ENCODE peak calls at places on chromosomes 5 and 9, in five cellular contexts. E is GM20000, N is tibial artery, Y is fibroblast of mammary gland, M is fibroblast of the aortic adventitia. C is an unnamed sample.
A peak's percentile ranks its signal among the peaks of the same experiment; 100 is the strongest.

GRCh38 chr5:141681695-141682641 is at the start of gene ARAP3:
- DNase-seq in E (peak; percentile 42), N (peak; percentile 93), Y (peak; percentile 85), M (peak; percentile 80), C (peak; percentile 54)

GRCh38 chr5:54985301-54986268 is at the start of gene ESM1:
- DNase-seq in E (no peak), N (no peak), Y (peak; percentile 73), M (peak; percentile 68), C (no peak)

GRCh38 chr9:130137870-130138653 is 34.1 kb upstream of the NCS1 start:
- DNase-seq in E (no peak), N (peak; percentile 71), Y (peak; percentile 97), M (peak; percentile 94), C (no peak)

GRCh38 chr5:95446009-95446408 is 54.8 kb downstream of the FAM81B start:
- DNase-seq in E (no peak), N (no peak), Y (peak; percentile 14), M (peak; percentile 66), C (no peak)

GRCh38 chr5:66666778-66667177 is 70.6 kb downstream of the MAST4 start:
- DNase-seq in E (no peak), N (no peak), Y (no peak), M (no peak), C (peak; percentile 16)

GRCh38 chr5:94793816-94794198 is 175.3 kb downstream of the SLF1 start:
- DNase-seq in E (peak; percentile 52), N (no peak), Y (peak; percentile 54), M (peak; percentile 50), C (no peak)

GRCh38 chr9:96048116-96048953 is 172.8 kb downstream of the ERCC6L2 start:
- DNase-seq in E (no peak), N (peak; percentile 75), Y (no peak), M (peak; percentile 25), C (peak; percentile 54)

GRCh38 chr5:32138839-32139493 is 35.2 kb downstream of the GOLPH3 start:
- DNase-seq in E (no peak), N (no peak), Y (peak; percentile 73), M (no peak), C (peak; percentile 94)

GRCh38 chr5:34690301-34690700 is 34.2 kb downstream of the RAI14 start:
- DNase-seq in E (no peak), N (no peak), Y (no peak), M (no peak), C (no peak)

GRCh38 chr9:76161546-76161945 is 232.7 kb downstream of the RFK start:
- DNase-seq in E (no peak), N (no peak), Y (peak; percentile 70), M (peak; percentile 92), C (no peak)

GRCh38 chr9:110432253-110432652 is 94.6 kb upstream of the TXNDC8 start:
- DNase-seq in E (no peak), N (no peak), Y (peak; percentile 65), M (peak; percentile 88), C (no peak)

GRCh38 chr5:43432486-43433365 is 20.5 kb upstream of the CCL28 start:
- DNase-seq in E (no peak), N (peak; percentile 87), Y (peak; percentile 86), M (peak; percentile 94), C (no peak)

GRCh38 chr9:113622600-113623400 is 159.3 kb downstream of the RGS3 start:
- DNase-seq in E (peak; percentile 58), N (peak; percentile 84), Y (peak; percentile 89), M (peak; percentile 82), C (peak; percentile 89)

GRCh38 chr5:147658293-147658932 is 124.1 kb downstream of the JAKMIP2 start:
- DNase-seq in E (no peak), N (no peak), Y (no peak), M (no peak), C (no peak)

GRCh38 chr5:27437594-27438200 is 399.3 kb upstream of the CDH9 start:
- DNase-seq in E (no peak), N (no peak), Y (no peak), M (no peak), C (no peak)

GRCh38 chr5:75601996-75602395 is 9.3 kb upstream of the ANKDD1B start:
- DNase-seq in E (no peak), N (no peak), Y (peak; percentile 7), M (peak; percentile 12), C (no peak)

GRCh38 chr5:111606194-111606593 is 93.9 kb upstream of the STARD4 start:
- DNase-seq in E (no peak), N (no peak), Y (no peak), M (no peak), C (no peak)

GRCh38 chr5:124330595-124330994 is 415.8 kb downstream of the ZNF608 start:
- DNase-seq in E (no peak), N (no peak), Y (peak; percentile 54), M (peak; percentile 45), C (no peak)

GRCh38 chr9:111668026-111668573 is 6.7 kb downstream of the GNG10 start:
- DNase-seq in E (no peak), N (no peak), Y (peak; percentile 51), M (no peak), C (no peak)

GRCh38 chr5:178469011-178469974 is 120.9 kb downstream of the COL23A1 start:
- DNase-seq in E (no peak), N (peak; percentile 49), Y (no peak), M (no peak), C (no peak)

GRCh38 chr5:169874626-169875025 is 105.7 kb downstream of the INSYN2B start:
- DNase-seq in E (no peak), N (no peak), Y (peak; percentile 27), M (no peak), C (no peak)
- TF ChIP-seq CTCF in E (no peak), N (no peak), Y (no peak), M (no peak), C (no peak)

GRCh38 chr5:158942217-158942616 is 157.5 kb downstream of the EBF1 start:
- DNase-seq in E (no peak), N (no peak), Y (peak; percentile 28), M (no peak), C (no peak)

GRCh38 chr5:158943057-158943456 is 156.7 kb downstream of the EBF1 start:
- DNase-seq in E (peak; percentile 23), N (no peak), Y (peak; percentile 99), M (peak; percentile 91), C (no peak)

GRCh38 chr5:158940977-158941376 is 158.7 kb downstream of the EBF1 start:
- DNase-seq in E (no peak), N (no peak), Y (no peak), M (no peak), C (no peak)

GRCh38 chr5:158947831-158948230 is 151.9 kb downstream of the EBF1 start:
- DNase-seq in E (no peak), N (no peak), Y (peak; percentile 22), M (peak; percentile 41), C (no peak)

DNA sequence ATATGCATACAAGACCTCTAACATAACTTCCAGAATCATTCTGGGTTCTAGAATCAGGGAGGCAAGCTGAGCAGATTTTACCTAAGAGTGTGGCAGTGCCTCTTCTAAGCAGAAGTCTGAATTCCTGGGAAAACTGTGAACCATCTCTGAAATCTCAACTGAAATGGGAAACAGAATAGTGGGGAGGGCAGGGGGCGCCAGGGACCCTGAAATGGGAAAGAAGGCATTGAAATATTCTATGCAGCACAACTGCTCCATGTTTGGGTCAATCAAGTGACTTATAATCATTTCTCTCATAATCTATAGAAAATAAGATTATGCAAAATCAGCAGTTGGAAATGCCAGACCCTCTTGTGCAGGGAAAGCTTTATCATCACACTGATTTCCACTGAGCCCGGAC is 156.1 kb downstream of the EBF1 start:
- DNase-seq in E (no peak), N (no peak), Y (peak; percentile 14), M (no peak), C (no peak)
- TF ChIP-seq CTCF in E (no peak), N (no peak), Y (no peak), M (no peak), C (no peak)

GRCh38 chr9:106716820-106717219 is 146.1 kb upstream of the ZNF462 start:
- DNase-seq in E (no peak), N (no peak), Y (no peak), M (peak; percentile 8), C (no peak)
- TF ChIP-seq CTCF in E (no peak), N (no peak), Y (no peak), M (no peak), C (no peak)

GRCh38 chr5:160119142-160119904 is at the start of gene PWWP2A:
- DNase-seq in E (peak; percentile 97), N (peak; percentile 100), Y (peak; percentile 100), M (peak; percentile 100), C (peak; percentile 98)
- TF ChIP-seq CTCF in E (no peak), N (no peak), Y (no peak), M (no peak), C (no peak)

GRCh38 chr5:157651623-157652376 is 438 bp downstream of the SOX30 start:
- DNase-seq in E (peak; percentile 76), N (peak; percentile 77), Y (peak; percentile 46), M (no peak), C (peak; percentile 86)
- TF ChIP-seq CTCF in E (peak; percentile 58), N (no peak), Y (no peak), M (no peak), C (no peak)

GRCh38 chr5:3622961-3623360 is 27.3 kb downstream of the IRX1 start:
- DNase-seq in E (no peak), N (no peak), Y (no peak), M (no peak), C (no peak)

GRCh38 chr5:3625626-3626025 is 30.0 kb downstream of the IRX1 start:
- DNase-seq in E (no peak), N (no peak), Y (no peak), M (no peak), C (no peak)
- TF ChIP-seq CTCF in E (no peak), N (no peak), Y (no peak), M (no peak), C (no peak)

GRCh38 chr5:109409844-109410388 is at the start of gene PJA2:
- DNase-seq in E (peak; percentile 92), N (peak; percentile 100), Y (peak; percentile 100), M (peak; percentile 100), C (peak; percentile 99)
- TF ChIP-seq CTCF in E (no peak), N (peak; percentile 34), Y (peak; percentile 21), M (peak; percentile 51), C (no peak)

C was measured in activated CD8-positive, alpha-beta T cell treated with anti-CD3 and anti-CD28 coated beads for 36 hours.